ENCODE peak calls at places on chromosomes 12 and 14, in seven cellular contexts. One of them, this sample, is unnamed.

GRCh38 chr12:50043308-50043707 is 14.1 kb upstream of the ASIC1 start:
- DNase-seq in gastrocnemius medialis: no peak
- DNase-seq in RKO: no peak
- DNase-seq in fibroblast of the aortic adventitia: no peak
- DNase-seq in iPS-NIHi11: no peak
- DNase-seq in osteocyte: no peak
- DNase-seq in occipital lobe: no peak
- DNase-seq in this sample: no peak

GRCh38 chr14:24921903-24922302 is 128.0 kb downstream of the STXBP6 start:
- DNase-seq in gastrocnemius medialis: no peak
- DNase-seq in RKO: peak
- DNase-seq in fibroblast of the aortic adventitia: peak
- DNase-seq in iPS-NIHi11: no peak
- DNase-seq in osteocyte: no peak
- DNase-seq in occipital lobe: no peak
- DNase-seq in this sample: no peak

GRCh38 chr14:22432348-22432976 is 156.6 kb downstream of the DAD1 start:
- DNase-seq in gastrocnemius medialis: peak
- DNase-seq in RKO: peak
- DNase-seq in fibroblast of the aortic adventitia: peak
- DNase-seq in iPS-NIHi11: peak
- DNase-seq in osteocyte: no peak
- DNase-seq in occipital lobe: no peak
- DNase-seq in this sample: peak

GRCh38 chr12:21825924-21826548 is 51.5 kb upstream of the KCNJ8 start:
- DNase-seq in gastrocnemius medialis: no peak
- DNase-seq in RKO: no peak
- DNase-seq in fibroblast of the aortic adventitia: no peak
- DNase-seq in iPS-NIHi11: no peak
- DNase-seq in osteocyte: no peak
- DNase-seq in occipital lobe: no peak
- DNase-seq in this sample: no peak

GRCh38 chr12:53299101-53299453 is 418 bp upstream of the MYG1 start:
- DNase-seq in gastrocnemius medialis: no peak
- DNase-seq in RKO: peak
- DNase-seq in fibroblast of the aortic adventitia: peak
- DNase-seq in iPS-NIHi11: no peak
- DNase-seq in osteocyte: no peak
- DNase-seq in occipital lobe: no peak
- DNase-seq in this sample: no peak

GRCh38 chr12:58521796-58522195 is 398.5 kb downstream of the LRIG3 start:
- DNase-seq in gastrocnemius medialis: no peak
- DNase-seq in RKO: no peak
- DNase-seq in fibroblast of the aortic adventitia: no peak
- DNase-seq in iPS-NIHi11: no peak
- DNase-seq in osteocyte: no peak
- DNase-seq in occipital lobe: no peak
- DNase-seq in this sample: no peak

GRCh38 chr12:13116259-13116658 is 12.8 kb upstream of the GSG1 start:
- DNase-seq in gastrocnemius medialis: no peak
- DNase-seq in RKO: no peak
- DNase-seq in fibroblast of the aortic adventitia: no peak
- DNase-seq in iPS-NIHi11: no peak
- DNase-seq in osteocyte: no peak
- DNase-seq in occipital lobe: no peak
- DNase-seq in this sample: no peak

GRCh38 chr12:56931474-56931978 is 2.7 kb downstream of the SDR9C7 start:
- DNase-seq in gastrocnemius medialis: no peak
- DNase-seq in RKO: peak
- DNase-seq in fibroblast of the aortic adventitia: peak
- DNase-seq in iPS-NIHi11: peak
- DNase-seq in osteocyte: peak
- DNase-seq in occipital lobe: no peak
- DNase-seq in this sample: no peak

GRCh38 chr14:105021656-105022275 is 883 bp upstream of the CDCA4 start:
- DNase-seq in gastrocnemius medialis: no peak
- DNase-seq in RKO: peak
- DNase-seq in fibroblast of the aortic adventitia: no peak
- DNase-seq in iPS-NIHi11: peak
- DNase-seq in osteocyte: no peak
- DNase-seq in occipital lobe: no peak
- DNase-seq in this sample: no peak

GRCh38 chr14:61854898-61855297 is 92.7 kb downstream of the SNAPC1 start:
- DNase-seq in gastrocnemius medialis: no peak
- DNase-seq in RKO: no peak
- DNase-seq in fibroblast of the aortic adventitia: no peak
- DNase-seq in iPS-NIHi11: no peak
- DNase-seq in osteocyte: no peak
- DNase-seq in occipital lobe: no peak
- DNase-seq in this sample: no peak

GRCh38 chr12:32098112-32098511 is 8.5 kb upstream of the BICD1 start:
- DNase-seq in gastrocnemius medialis: no peak
- DNase-seq in RKO: no peak
- DNase-seq in fibroblast of the aortic adventitia: peak
- DNase-seq in iPS-NIHi11: no peak
- DNase-seq in osteocyte: no peak
- DNase-seq in occipital lobe: no peak
- DNase-seq in this sample: no peak

GRCh38 chr12:3101309-3102022 is 24.3 kb downstream of the TSPAN9 start:
- DNase-seq in gastrocnemius medialis: no peak
- DNase-seq in RKO: no peak
- DNase-seq in fibroblast of the aortic adventitia: peak
- DNase-seq in iPS-NIHi11: no peak
- DNase-seq in osteocyte: no peak
- DNase-seq in occipital lobe: no peak
- DNase-seq in this sample: no peak

GRCh38 chr14:89650077-89650978 is 233.3 kb upstream of the FOXN3 start:
- DNase-seq in gastrocnemius medialis: no peak
- DNase-seq in RKO: no peak
- DNase-seq in fibroblast of the aortic adventitia: no peak
- DNase-seq in iPS-NIHi11: no peak
- DNase-seq in osteocyte: no peak
- DNase-seq in occipital lobe: no peak
- DNase-seq in this sample: no peak

GRCh38 chr12:2009623-2010022 is 5.4 kb upstream of the DCP1B start:
- DNase-seq in gastrocnemius medialis: no peak
- DNase-seq in RKO: no peak
- DNase-seq in fibroblast of the aortic adventitia: no peak
- DNase-seq in iPS-NIHi11: no peak
- DNase-seq in osteocyte: no peak
- DNase-seq in occipital lobe: no peak
- DNase-seq in this sample: no peak

GRCh38 chr14:95419569-95419968 is 96.9 kb downstream of the SYNE3 start:
- DNase-seq in gastrocnemius medialis: no peak
- DNase-seq in RKO: no peak
- DNase-seq in fibroblast of the aortic adventitia: no peak
- DNase-seq in iPS-NIHi11: no peak
- DNase-seq in osteocyte: no peak
- DNase-seq in occipital lobe: no peak
- DNase-seq in this sample: no peak

GRCh38 chr12:26940820-26941219 is 2.5 kb downstream of the FGFR1OP2 start:
- DNase-seq in gastrocnemius medialis: no peak
- DNase-seq in RKO: no peak
- DNase-seq in fibroblast of the aortic adventitia: peak
- DNase-seq in iPS-NIHi11: no peak
- DNase-seq in osteocyte: no peak
- DNase-seq in occipital lobe: no peak
- DNase-seq in this sample: no peak

GRCh38 chr12:92571844-92572543 is 130.8 kb upstream of the PLEKHG7 start:
- DNase-seq in gastrocnemius medialis: peak
- DNase-seq in RKO: no peak
- DNase-seq in fibroblast of the aortic adventitia: no peak
- DNase-seq in iPS-NIHi11: no peak
- DNase-seq in osteocyte: no peak
- DNase-seq in occipital lobe: no peak
- DNase-seq in this sample: no peak

GRCh38 chr12:53502331-53502730 is 1.2 kb downstream of the TARBP2 start:
- DNase-seq in gastrocnemius medialis: no peak
- DNase-seq in RKO: no peak
- DNase-seq in fibroblast of the aortic adventitia: peak
- DNase-seq in iPS-NIHi11: no peak
- DNase-seq in osteocyte: no peak
- DNase-seq in occipital lobe: no peak
- DNase-seq in this sample: no peak

GRCh38 chr12:111250251-111250881 is 118.5 kb downstream of the PHETA1 start:
- DNase-seq in gastrocnemius medialis: no peak
- DNase-seq in RKO: no peak
- DNase-seq in fibroblast of the aortic adventitia: no peak
- DNase-seq in iPS-NIHi11: no peak
- DNase-seq in osteocyte: no peak
- DNase-seq in occipital lobe: no peak
- DNase-seq in this sample: no peak

GRCh38 chr12:54159140-54159539 is 29.6 kb downstream of the SMUG1 start:
- DNase-seq in gastrocnemius medialis: no peak
- DNase-seq in RKO: no peak
- DNase-seq in fibroblast of the aortic adventitia: no peak
- DNase-seq in iPS-NIHi11: peak
- DNase-seq in osteocyte: no peak
- DNase-seq in occipital lobe: no peak
- DNase-seq in this sample: no peak

GRCh38 chr14:65566820-65567522 is 154.4 kb downstream of the FUT8 start:
- DNase-seq in gastrocnemius medialis: no peak
- DNase-seq in RKO: no peak
- DNase-seq in fibroblast of the aortic adventitia: no peak
- DNase-seq in iPS-NIHi11: no peak
- DNase-seq in osteocyte: no peak
- DNase-seq in occipital lobe: no peak
- DNase-seq in this sample: no peak

GRCh38 chr14:79730911-79731310 is 480.4 kb downstream of the DIO2 start:
- DNase-seq in gastrocnemius medialis: no peak
- DNase-seq in RKO: no peak
- DNase-seq in fibroblast of the aortic adventitia: no peak
- DNase-seq in iPS-NIHi11: no peak
- DNase-seq in osteocyte: no peak
- DNase-seq in occipital lobe: no peak
- DNase-seq in this sample: no peak

GRCh38 chr12:27012982-27013255 is 1.3 kb downstream of the TM7SF3 start:
- DNase-seq in gastrocnemius medialis: no peak
- DNase-seq in RKO: no peak
- DNase-seq in fibroblast of the aortic adventitia: no peak
- DNase-seq in iPS-NIHi11: no peak
- DNase-seq in osteocyte: no peak
- DNase-seq in occipital lobe: no peak
- DNase-seq in this sample: no peak

GRCh38 chr14:71465316-71465715 is 466.9 kb upstream of the RGS6 start:
- DNase-seq in gastrocnemius medialis: no peak
- DNase-seq in RKO: no peak
- DNase-seq in fibroblast of the aortic adventitia: peak
- DNase-seq in iPS-NIHi11: no peak
- DNase-seq in osteocyte: no peak
- DNase-seq in occipital lobe: no peak
- DNase-seq in this sample: no peak

GRCh38 chr12:18275974-18276373 is 14.7 kb downstream of the PIK3C2G start:
- DNase-seq in gastrocnemius medialis: no peak
- DNase-seq in RKO: no peak
- DNase-seq in fibroblast of the aortic adventitia: no peak
- DNase-seq in iPS-NIHi11: no peak
- DNase-seq in osteocyte: no peak
- DNase-seq in occipital lobe: no peak
- DNase-seq in this sample: no peak